ENCODE peak calls at places on chromosomes 3 and 15, in five cellular contexts. S is OCI-LY7, O is astrocyte, G is osteoblast, K is GM23248. I is an unnamed sample.

GRCh38 chr3:170331143-170331542 is 26.4 kb upstream of the SKIL start:
- DNase-seq in K (no peak), O (no peak), S (no peak), G (no peak), I (peak; percentile 82)

GRCh38 chr3:68088216-68088615 is 433.8 kb upstream of the SUCLG2 start:
- DNase-seq in O (no peak), G (no peak), K (no peak), S (no peak), I (no peak)

GRCh38 chr15:68316061-68316804 is 38.7 kb downstream of the FEM1B start:
- DNase-seq in G (no peak), K (no peak), S (peak; percentile 24), O (no peak), I (no peak)

GRCh38 chr3:109803274-109803673 is 465.9 kb upstream of the DPPA4 start:
- DNase-seq in S (no peak), K (no peak), G (no peak), O (no peak), I (no peak)

GRCh38 chr3:184737641-184738518 is 26.0 kb upstream of the MAGEF1 start:
- DNase-seq in O (peak; percentile 56), K (peak; percentile 91), S (no peak), G (peak; percentile 96), I (peak; percentile 93)

GRCh38 chr3:177929310-177929709 is 606.9 kb upstream of the KCNMB2 start:
- DNase-seq in K (peak; percentile 46), G (no peak), S (no peak), O (peak; percentile 55), I (peak; percentile 26)

GRCh38 chr15:33907326-33907725 is 61.0 kb upstream of the CHRM5 start:
- DNase-seq in G (no peak), S (no peak), O (no peak), K (peak; percentile 39), I (no peak)

GRCh38 chr3:152263711-152264110 is 5.0 kb upstream of the MBNL1 start:
- DNase-seq in O (no peak), K (no peak), S (no peak), G (no peak), I (no peak)

GRCh38 chr15:90231028-90232017 is 2.4 kb downstream of the CIB1 start:
- DNase-seq in O (no peak), K (no peak), G (no peak), S (peak; percentile 83), I (no peak)

GRCh38 chr3:64209866-64210609 is 15.2 kb downstream of the PRICKLE2 start:
- DNase-seq in K (peak; percentile 84), O (peak; percentile 80), G (peak; percentile 36), S (no peak), I (peak; percentile 53)

GRCh38 chr15:40263036-40263754 is 19.7 kb downstream of the ANKRD63 start:
- DNase-seq in G (peak; percentile 98), O (peak; percentile 64), S (no peak), K (peak; percentile 82), I (no peak)

GRCh38 chr3:125245521-125245920 is 33.0 kb upstream of the SLC12A8 start:
- DNase-seq in K (peak; percentile 30), G (peak; percentile 2), O (peak; percentile 51), S (no peak), I (no peak)

GRCh38 chr15:59282515-59283337 is 76.1 kb downstream of the LDHAL6B start:
- DNase-seq in O (no peak), G (no peak), K (no peak), S (no peak), I (no peak)

GRCh38 chr15:37771462-37771861 is 163.0 kb upstream of the TMCO5A start:
- DNase-seq in K (peak; percentile 28), S (no peak), G (no peak), O (peak; percentile 46), I (no peak)

GRCh38 chr3:61114316-61114953 is 136.8 kb downstream of the FHIT start:
- DNase-seq in O (no peak), G (no peak), S (no peak), K (no peak), I (no peak)

GRCh38 chr3:107283948-107284347 is 93.3 kb upstream of the CCDC54 start:
- DNase-seq in K (no peak), O (peak; percentile 17), G (no peak), S (no peak), I (no peak)

GRCh38 chr3:142993958-142994442 is 7.4 kb upstream of the U2SURP start:
- DNase-seq in K (peak; percentile 79), G (peak; percentile 77), S (peak; percentile 84), O (peak; percentile 36), I (peak; percentile 67)

GRCh38 chr3:155497930-155498647 is 204.6 kb upstream of the STRIT1 start:
- DNase-seq in S (no peak), K (peak; percentile 94), O (peak; percentile 96), G (peak; percentile 87), I (peak; percentile 28)

GRCh38 chr3:69082805-69083204 is 1.9 kb upstream of the ARL6IP5 start:
- DNase-seq in S (peak; percentile 85), K (peak; percentile 79), O (peak; percentile 82), G (peak; percentile 74), I (no peak)

GRCh38 chr3:13380991-13381390 is 39.1 kb downstream of the NUP210 start:
- DNase-seq in G (peak; percentile 87), O (no peak), K (peak; percentile 12), S (no peak), I (no peak)

GRCh38 chr3:24034464-24034863 is 89.4 kb downstream of the NR1D2 start:
- DNase-seq in K (no peak), O (no peak), G (no peak), S (no peak), I (no peak)

GRCh38 chr3:147886889-147887288 is 477.7 kb downstream of the ZIC1 start:
- DNase-seq in O (no peak), S (no peak), K (no peak), G (no peak), I (no peak)

GRCh38 chr3:24182756-24183155 is 237.7 kb downstream of the NR1D2 start:
- DNase-seq in O (no peak), K (no peak), S (no peak), G (peak; percentile 17), I (no peak)

GRCh38 chr15:28943146-28943545 is 57.4 kb downstream of the APBA2 start:
- DNase-seq in G (no peak), K (no peak), O (no peak), S (no peak), I (no peak)

GRCh38 chr15:42491540-42492225 is 742 bp upstream of the ZNF106 start:
- DNase-seq in K (peak; percentile 56), G (peak; percentile 71), O (peak; percentile 74), S (no peak), I (peak; percentile 78)

GRCh38 chr15:55530861-55531313 is 22.9 kb upstream of the DNAAF4 start:
- DNase-seq in S (peak; percentile 58), K (peak; percentile 64), O (peak; percentile 77), G (no peak), I (peak; percentile 46)

GRCh38 chr15:51846463-51847230 is 17.2 kb downstream of the TMOD3 start:
- DNase-seq in K (peak; percentile 86), G (no peak), O (peak; percentile 80), S (no peak), I (peak; percentile 41)
- H3K4me1 ChIP-seq in K (peaks cover 63% of the 10 kb centered on the region), G (peaks cover 40% of the 10 kb centered on the region), O (peaks cover 47% of the 10 kb centered on the region), S (peaks cover 21% of the 10 kb centered on the region), I (peaks cover 60% of the 10 kb centered on the region)

DNA sequence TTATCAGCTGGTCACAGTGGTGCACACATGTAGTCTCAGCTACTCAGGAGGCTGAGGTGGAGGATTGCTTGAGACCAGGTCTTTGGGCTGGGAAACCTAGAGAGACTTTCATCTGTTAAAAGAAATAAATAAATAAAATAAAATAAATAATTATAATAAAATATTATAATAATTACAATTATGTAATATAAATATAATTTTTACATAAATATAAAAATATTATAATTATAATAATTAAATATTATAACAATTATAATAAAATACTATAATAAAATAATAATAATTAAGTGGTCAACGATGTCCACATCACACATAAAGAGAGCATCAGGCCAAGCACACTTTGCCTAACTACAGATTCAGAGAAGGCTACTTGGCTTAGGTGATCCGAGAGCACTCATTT is 14.6 kb downstream of the QRICH1 start:
- DNase-seq in S (no peak), G (no peak), K (no peak), O (no peak), I (no peak)
- H3K79me2 ChIP-seq in S (peaks cover 68% of the 10 kb centered on the region), G (peaks cover 82% of the 10 kb centered on the region), K (peaks cover 100% of the 10 kb centered on the region), O (peaks cover 87% of the 10 kb centered on the region), I (peaks cover 54% of the 10 kb centered on the region)

GRCh38 chr3:127741690-127742089 is 68.9 kb downstream of the ABTB1 start:
- DNase-seq in O (no peak), K (no peak), G (no peak), S (no peak), I (no peak)
- H3K4me1 ChIP-seq in O (peaks cover 39% of the 10 kb centered on the region), K (peaks cover 20% of the 10 kb centered on the region), G (peaks cover 29% of the 10 kb centered on the region), S (peaks cover 28% of the 10 kb centered on the region), I (peaks cover 32% of the 10 kb centered on the region)

GRCh38 chr3:79534732-79535131 is 233.1 kb downstream of the ROBO1 start:
- DNase-seq in S (no peak), G (no peak), O (peak; percentile 29), K (peak; percentile 14), I (no peak)
- H3K79me2 ChIP-seq in S (no peaks in the 10 kb centered on the region), G (no peaks in the 10 kb centered on the region), O (no peaks in the 10 kb centered on the region), K (no peaks in the 10 kb centered on the region), I (no peaks in the 10 kb centered on the region)

GRCh38 chr3:102180291-102180931 is 254.4 kb upstream of the ZPLD1 start:
- DNase-seq in S (no peak), K (peak; percentile 91), O (peak; percentile 93), G (no peak), I (no peak)

GRCh38 chr3:102179321-102180290 is 255.2 kb upstream of the ZPLD1 start:
- DNase-seq in O (peak; percentile 60), S (no peak), G (no peak), K (peak; percentile 46), I (no peak)

GRCh38 chr3:102182162-102182561 is 252.7 kb upstream of the ZPLD1 start:
- DNase-seq in G (no peak), K (peak; percentile 58), S (no peak), O (peak; percentile 94), I (no peak)

GRCh38 chr3:102183186-102183585 is 251.6 kb upstream of the ZPLD1 start:
- DNase-seq in G (no peak), S (no peak), K (no peak), O (no peak), I (no peak)

GRCh38 chr3:102181202-102181920 is 253.5 kb upstream of the ZPLD1 start:
- DNase-seq in O (peak; percentile 85), K (peak; percentile 78), S (no peak), G (peak; percentile 32), I (peak; percentile 26)
- H3K4me1 ChIP-seq in O (peaks cover 37% of the 10 kb centered on the region), K (peaks cover 44% of the 10 kb centered on the region), S (no peaks in the 10 kb centered on the region), G (peaks cover 42% of the 10 kb centered on the region), I (peaks cover 18% of the 10 kb centered on the region)

GRCh38 chr15:100056411-100057072 is 285.2 kb downstream of the ADAMTS17 start:
- DNase-seq in S (no peak), O (no peak), K (no peak), G (peak; percentile 51), I (no peak)
- H3K79me2 ChIP-seq in S (no peaks in the 10 kb centered on the region), O (no peaks in the 10 kb centered on the region), K (no peaks in the 10 kb centered on the region), G (no peaks in the 10 kb centered on the region), I (no peaks in the 10 kb centered on the region)

DNA sequence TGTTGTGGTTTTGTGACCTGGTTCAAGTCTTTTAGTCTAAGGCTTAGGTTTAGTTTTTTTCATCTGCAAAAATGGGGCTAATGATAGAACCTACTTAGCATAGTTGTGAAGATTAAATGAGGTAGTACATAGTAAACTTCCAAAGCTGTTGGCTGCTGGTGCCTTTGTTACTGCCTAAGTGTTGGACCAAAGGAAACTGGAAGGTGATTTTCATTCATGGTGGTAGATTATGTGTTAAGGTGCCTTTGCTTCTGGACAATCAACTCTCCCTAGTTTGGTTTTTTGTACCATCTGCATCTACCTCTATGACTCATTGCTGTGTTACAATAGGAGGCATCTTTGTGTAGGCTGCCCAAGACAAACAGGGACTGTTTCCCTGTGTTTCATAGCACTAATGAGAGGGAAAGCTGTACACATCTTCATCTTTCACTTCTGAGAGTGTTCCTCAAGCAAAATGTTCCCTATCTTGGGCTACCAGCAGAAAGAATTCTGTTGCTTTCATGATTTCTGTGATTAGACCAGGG is 3.2 kb downstream of the MAP2K1 start:
- DNase-seq in O (no peak), K (peak; percentile 60), G (no peak), S (peak; percentile 26), I (peak; percentile 41)
- H3K4me1 ChIP-seq in O (peaks cover 14% of the 10 kb centered on the region), K (peaks cover 17% of the 10 kb centered on the region), G (peaks cover 24% of the 10 kb centered on the region), S (peaks cover 50% of the 10 kb centered on the region), I (peaks cover 19% of the 10 kb centered on the region)

I was measured in PC-9.